ENCODE peak calls at places on chromosomes 6 and 20, in six cellular contexts. S, R, Z, H, A and I are unnamed samples.

GRCh38 chr6:168035098-168035660 is 37.7 kb downstream of the KIF25 start:
- DNase-seq in A (peak; percentile 94), S (no peak), H (no peak), Z (no peak), R (no peak), I (no peak)

GRCh38 chr6:73451166-73452106 is 661 bp downstream of the CGAS start:
- DNase-seq in Z (peak; percentile 73), R (no peak), A (no peak), H (no peak), S (no peak), I (no peak)

GRCh38 chr6:3618300-3619041 is 133.0 kb downstream of the PXDC1 start:
- DNase-seq in H (no peak), Z (peak; percentile 34), A (no peak), S (no peak), R (no peak), I (no peak)

GRCh38 chr6:41940759-41941279 is 789 bp downstream of the CCND3 start:
- DNase-seq in H (no peak), A (no peak), Z (peak; percentile 74), R (no peak), S (no peak), I (no peak)

GRCh38 chr6:139054001-139054400 is 25.5 kb downstream of the ABRACL start:
- DNase-seq in R (no peak), Z (no peak), H (no peak), A (no peak), S (no peak), I (no peak)

GRCh38 chr20:51687071-51687470 is 81.1 kb downstream of the ATP9A start:
- DNase-seq in R (no peak), H (no peak), S (peak; percentile 63), Z (no peak), A (no peak), I (no peak)

GRCh38 chr20:39631557-39631956 is 669.4 kb downstream of the DHX35 start:
- DNase-seq in R (no peak), Z (no peak), H (no peak), A (no peak), S (no peak), I (no peak)

GRCh38 chr20:30816182-30816645 is 441.2 kb upstream of the DEFB115 start:
- DNase-seq in R (no peak), Z (no peak), H (no peak), A (peak; percentile 61), S (no peak), I (no peak)

GRCh38 chr6:28953039-28953872 is 29.5 kb upstream of the TRIM27 start:
- DNase-seq in Z (peak; percentile 81), A (peak; percentile 78), H (peak; percentile 74), S (peak; percentile 36), R (peak; percentile 56), I (no peak)
- TF ChIP-seq YY1 in Z (peak; percentile 90), A (peak; percentile 86), H (peak; percentile 84), S (peak; percentile 84), R (peak; percentile 92), I (no peak)

DNA sequence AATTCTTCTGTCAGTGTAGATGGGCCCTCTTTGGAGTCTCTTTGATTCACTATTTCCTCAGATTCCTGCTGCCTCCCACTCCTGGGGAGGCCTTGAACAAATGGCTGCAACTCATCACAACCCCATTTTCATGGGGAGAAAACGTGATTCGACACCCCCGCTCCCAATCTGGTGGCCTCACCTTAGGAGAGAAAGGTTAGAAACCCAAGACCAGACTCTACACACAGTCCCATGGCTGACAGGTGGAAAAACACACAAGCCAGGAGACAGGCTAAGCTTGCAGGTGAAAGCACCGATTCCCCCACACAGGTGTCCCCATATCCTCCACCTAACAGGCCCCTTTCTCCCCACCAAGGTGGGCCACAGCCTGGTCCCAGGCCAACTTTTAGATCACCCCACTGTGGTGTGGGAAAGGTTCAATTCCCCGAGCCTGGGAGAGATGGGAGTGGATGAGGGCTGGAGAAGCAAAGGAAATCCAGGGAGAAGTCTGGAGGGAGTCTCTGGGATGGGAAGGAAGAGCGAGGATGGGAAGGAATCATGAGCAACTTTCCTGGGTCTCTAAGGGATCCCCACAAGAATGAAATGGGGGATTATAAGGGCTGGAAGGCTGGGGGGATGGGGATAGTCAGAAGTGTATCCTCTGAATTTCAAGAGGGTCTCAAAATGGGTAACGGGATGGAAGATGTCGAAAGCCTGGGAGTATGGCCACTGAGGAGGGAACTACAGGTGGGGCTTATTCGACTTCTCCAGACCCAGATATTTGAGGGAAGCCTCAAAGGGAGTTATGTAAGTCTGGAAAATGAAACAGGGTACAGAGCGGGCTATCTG is 946 bp downstream of the PLAGL2 start:
- DNase-seq in S (no peak), R (no peak), A (no peak), Z (no peak), H (no peak), I (no peak)
- H3K4me1 ChIP-seq in S (peaks cover 27% of the 10 kb centered on the region), R (peaks cover 20% of the 10 kb centered on the region), A (peaks cover 39% of the 10 kb centered on the region), Z (peaks cover 17% of the 10 kb centered on the region), H (peaks cover 74% of the 10 kb centered on the region), I (peaks cover 2% of the 10 kb centered on the region)

DNA sequence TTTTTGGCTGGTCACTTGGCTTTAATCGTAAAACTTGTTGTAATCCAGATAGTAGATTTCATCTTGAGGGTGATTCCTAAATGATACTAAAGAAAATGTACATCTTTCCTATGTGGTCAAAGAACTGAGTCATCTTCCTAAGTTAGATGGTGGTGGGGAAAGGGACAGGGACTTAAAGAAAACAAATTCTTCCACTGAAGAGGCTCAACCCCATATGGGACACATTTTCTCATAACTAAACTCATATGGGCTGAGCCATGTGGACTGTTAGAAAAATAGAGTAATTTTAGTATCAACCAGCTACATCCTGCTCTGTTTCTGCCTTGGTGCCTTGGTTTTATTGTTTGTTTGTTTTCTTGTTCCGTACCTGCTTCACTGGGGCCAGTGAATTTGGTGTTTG is 155.9 kb downstream of the TSHZ2 start:
- DNase-seq in Z (no peak), H (no peak), A (no peak), S (no peak), R (no peak), I (no peak)
- TF ChIP-seq ZNF274 in Z (no peak), H (no peak), A (no peak), S (no peak), R (no peak), I (no peak)

GRCh38 chr6:136952714-136953260 is 30.7 kb downstream of the SLC35D3 start:
- DNase-seq in R (no peak), H (no peak), A (no peak), S (no peak), Z (no peak), I (no peak)
- TF ChIP-seq YY1 in R (no peak), H (no peak), A (no peak), S (no peak), Z (no peak), I (no peak)

DNA sequence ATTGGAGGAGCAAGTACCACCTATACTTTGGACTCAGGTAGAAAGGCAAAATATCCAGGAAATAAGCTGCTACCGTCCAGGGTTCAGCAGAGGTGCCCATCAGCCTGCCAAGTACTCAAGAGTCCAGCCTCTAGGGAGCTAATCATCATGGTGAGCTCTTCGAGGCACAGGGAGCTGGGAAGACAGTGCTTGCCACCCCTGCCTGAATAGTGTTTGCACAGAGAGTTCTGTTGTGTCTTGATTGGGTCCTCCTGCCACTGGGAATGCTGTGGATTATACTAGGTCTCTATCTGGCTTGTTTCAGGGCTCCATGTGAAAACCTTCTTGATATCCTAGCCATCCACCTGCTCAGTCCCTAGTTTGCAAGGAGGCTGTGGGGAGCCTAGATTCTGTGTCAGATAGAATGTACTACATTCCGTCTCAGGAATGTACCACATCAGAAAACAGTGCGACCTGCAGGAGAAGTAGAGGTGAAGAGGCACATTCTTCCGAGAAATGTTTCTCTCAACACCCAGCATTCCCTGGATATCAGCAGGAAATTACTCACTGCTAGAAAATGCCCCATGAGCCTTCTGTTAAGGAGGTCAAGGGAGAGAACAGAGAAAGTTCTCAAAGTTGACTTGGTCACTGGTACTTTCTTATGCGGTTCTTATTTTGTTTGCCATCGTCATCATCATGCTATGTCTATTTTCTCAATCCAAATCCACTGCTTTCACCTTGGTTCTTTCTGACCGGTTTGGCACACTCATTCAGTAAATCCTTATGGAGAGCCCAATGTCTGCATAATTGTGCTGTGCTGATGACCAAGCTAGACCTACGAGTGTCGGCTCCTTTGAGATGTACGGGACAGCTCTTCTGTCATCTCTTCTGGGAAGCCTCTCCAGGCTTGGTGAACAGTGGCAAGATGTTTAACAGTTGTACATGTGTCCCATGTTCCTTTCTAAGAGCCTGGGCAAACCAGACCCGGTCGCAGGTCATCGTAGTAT is 30.7 kb downstream of the PTPN1 start:
- DNase-seq in S (peak; percentile 91), R (no peak), Z (no peak), H (peak; percentile 18), A (no peak), I (no peak)
- H3K4me1 ChIP-seq in S (peaks cover 98% of the 10 kb centered on the region), R (peaks cover 67% of the 10 kb centered on the region), Z (no peaks in the 10 kb centered on the region), H (peaks cover 20% of the 10 kb centered on the region), A (peaks cover 23% of the 10 kb centered on the region), I (peaks cover 3% of the 10 kb centered on the region)

GRCh38 chr6:145844933-145845531 is 30.4 kb upstream of the FBXO30 start:
- DNase-seq in Z (no peak), H (no peak), R (no peak), A (no peak), S (no peak), I (no peak)
- TF ChIP-seq ZNF274 in Z (no peak), H (no peak), R (no peak), A (no peak), S (no peak), I (no peak)

GRCh38 chr6:130843575-130844320 is 16.5 kb downstream of the SMLR1 start:
- DNase-seq in S (peak; percentile 28), A (no peak), R (peak; percentile 9), H (peak; percentile 74), Z (no peak), I (peak; percentile 13)
- TF ChIP-seq YY1 in S (no peak), A (no peak), R (no peak), H (no peak), Z (no peak), I (no peak)